ENCODE peak calls at places on chromosomes 11 and 22, in ten cellular contexts. W is SK-N-SH, O is A549, Q is transverse colon, N is H1, D is HepG2, R is tibial nerve, B is ovary, F is GM12878, Y is stomach. I is an unnamed sample.

GRCh38 chr22:24453853-24454252 is 26.5 kb downstream of the ADORA2A start:
- DNase-seq in W (no peak), O (no peak), Q (no peak), N (no peak), D (no peak), R (no peak), B (no peak), F (no peak), Y (no peak), I (no peak)

GRCh38 chr11:106031210-106031845 is 9.3 kb upstream of the MSANTD4 start:
- DNase-seq in W (no peak), O (no peak), Q (no peak), N (no peak), D (no peak), R (no peak), B (no peak), F (no peak), Y (no peak), I (no peak)

GRCh38 chr11:31643831-31644230 is 134.3 kb downstream of the ELP4 start:
- DNase-seq in W (no peak), O (peak), Q (no peak), N (no peak), D (no peak), R (no peak), B (no peak), F (no peak), Y (no peak), I (no peak)

GRCh38 chr22:39170825-39171622 is 18.5 kb upstream of the CBX7 start:
- DNase-seq in W (peak), O (peak), Q (peak), N (peak), D (peak), R (peak), B (peak), F (peak), Y (peak), I (no peak)

GRCh38 chr22:32355760-32356159 is 1.9 kb upstream of the RFPL3 start:
- DNase-seq in W (no peak), O (no peak), Q (no peak), N (no peak), D (peak), R (no peak), B (no peak), F (no peak), Y (no peak), I (no peak)

GRCh38 chr11:42175203-42175602 is 715.8 kb upstream of the LRRC4C start:
- DNase-seq in W (no peak), O (no peak), Q (no peak), N (no peak), D (no peak), R (no peak), B (no peak), F (no peak), Y (no peak), I (no peak)

GRCh38 chr11:2521081-2521480 is 76.3 kb downstream of the KCNQ1 start:
- DNase-seq in W (no peak), O (no peak), Q (no peak), N (no peak), D (no peak), R (peak), B (peak), F (no peak), Y (peak), I (no peak)

GRCh38 chr11:114308689-114309089 is 12.5 kb downstream of the NNMT start:
- DNase-seq in W (no peak), O (no peak), Q (no peak), N (no peak), D (no peak), R (no peak), B (no peak), F (no peak), Y (no peak), I (peak)

GRCh38 chr11:7592706-7593105 is 78.9 kb downstream of the PPFIBP2 start:
- DNase-seq in W (no peak), O (no peak), Q (no peak), N (no peak), D (no peak), R (no peak), B (no peak), F (no peak), Y (peak), I (no peak)

GRCh38 chr11:59145534-59145933 is 2.9 kb downstream of the FAM111A start:
- DNase-seq in W (no peak), O (no peak), Q (no peak), N (no peak), D (no peak), R (no peak), B (no peak), F (no peak), Y (no peak), I (no peak)

GRCh38 chr22:38304526-38304925 is 12.7 kb downstream of the CSNK1E start:
- DNase-seq in W (no peak), O (no peak), Q (no peak), N (no peak), D (no peak), R (peak), B (no peak), F (no peak), Y (no peak), I (no peak)

GRCh38 chr11:85752890-85753581 is 57.9 kb downstream of the SYTL2 start:
- DNase-seq in W (no peak), O (no peak), Q (peak), N (no peak), D (no peak), R (no peak), B (no peak), F (no peak), Y (peak), I (no peak)

GRCh38 chr22:22380098-22381030 is 128.2 kb downstream of the ZNF280B start:
- DNase-seq in W (peak), O (no peak), Q (peak), N (peak), D (no peak), R (no peak), B (no peak), F (no peak), Y (no peak), I (peak)

GRCh38 chr11:124415356-124415923 is 9.2 kb downstream of the OR8B4 start:
- DNase-seq in W (no peak), O (peak), Q (no peak), N (no peak), D (peak), R (no peak), B (no peak), F (no peak), Y (no peak), I (no peak)
- TF ChIP-seq EP300 in W (no peak), O (no peak), Q (no peak), N (no peak), D (no peak), R (no peak), B (no peak), F (no peak), Y (no peak), I (no peak)

GRCh38 chr11:66641834-66642233 is 3.3 kb downstream of the RBM4 start:
- DNase-seq in W (no peak), O (no peak), Q (no peak), N (no peak), D (no peak), R (no peak), B (no peak), F (no peak), Y (no peak), I (no peak)

GRCh38 chr11:66639066-66639813 is 737 bp downstream of the RBM4 start:
- DNase-seq in W (no peak), O (no peak), Q (peak), N (no peak), D (peak), R (no peak), B (no peak), F (no peak), Y (no peak), I (no peak)

GRCh38 chr11:66646875-66647274 is 8.4 kb downstream of the RBM4 start:
- DNase-seq in W (no peak), O (no peak), Q (no peak), N (no peak), D (no peak), R (no peak), B (no peak), F (no peak), Y (no peak), I (no peak)

GRCh38 chr11:66638177-66639065 is at the start of gene RBM4:
- DNase-seq in W (peak), O (peak), Q (peak), N (peak), D (peak), R (peak), B (peak), F (peak), Y (peak), I (peak)

GRCh38 chr11:66643745-66644437 is 5.4 kb downstream of the RBM4 start:
- DNase-seq in W (no peak), O (no peak), Q (no peak), N (no peak), D (no peak), R (no peak), B (no peak), F (no peak), Y (no peak), I (no peak)
- TF ChIP-seq EP300 in W (no peak), O (no peak), Q (no peak), N (no peak), D (no peak), R (no peak), B (no peak), F (no peak), Y (no peak), I (no peak)

GRCh38 chr11:118306556-118306955 is 2.0 kb downstream of the CD3E start:
- DNase-seq in W (no peak), O (no peak), Q (no peak), N (no peak), D (no peak), R (no peak), B (no peak), F (no peak), Y (no peak), I (peak)
- TF ChIP-seq EP300 in W (no peak), O (no peak), Q (no peak), N (no peak), D (no peak), R (no peak), B (no peak), F (no peak), Y (no peak), I (no peak)

GRCh38 chr22:43213066-43213465 is 26.1 kb upstream of the TTLL12 start:
- DNase-seq in W (no peak), O (no peak), Q (no peak), N (peak), D (no peak), R (no peak), B (no peak), F (no peak), Y (no peak), I (no peak)

GRCh38 chr22:43213962-43214361 is 27.0 kb upstream of the TTLL12 start:
- DNase-seq in W (no peak), O (no peak), Q (no peak), N (no peak), D (no peak), R (no peak), B (no peak), F (no peak), Y (no peak), I (no peak)

GRCh38 chr22:43218786-43219185 is 31.9 kb upstream of the TTLL12 start:
- DNase-seq in W (no peak), O (no peak), Q (no peak), N (no peak), D (no peak), R (no peak), B (no peak), F (no peak), Y (no peak), I (no peak)

GRCh38 chr22:43217285-43218030 is 30.5 kb upstream of the TTLL12 start:
- DNase-seq in W (no peak), O (no peak), Q (no peak), N (no peak), D (no peak), R (no peak), B (no peak), F (no peak), Y (no peak), I (no peak)

DNA sequence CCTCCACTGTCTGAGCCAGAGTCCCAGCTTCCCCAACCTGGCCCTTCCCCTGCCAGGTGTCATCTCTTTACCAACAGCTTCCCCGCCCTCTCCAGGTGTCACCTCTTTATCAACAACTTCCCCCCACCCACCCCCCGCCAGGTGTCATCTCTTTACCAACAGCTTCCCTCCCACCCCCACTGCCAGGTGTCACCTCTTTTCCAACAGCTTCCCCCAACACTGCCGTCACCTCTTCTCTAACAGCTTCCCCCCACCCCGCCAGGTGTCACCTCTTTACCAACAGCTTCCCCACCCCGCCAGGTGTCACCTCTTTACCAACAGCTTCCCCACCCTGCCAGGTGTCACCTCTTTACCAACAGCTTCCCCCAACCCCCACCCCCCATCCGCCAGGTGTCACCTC is 29.8 kb upstream of the TTLL12 start:
- DNase-seq in W (no peak), O (no peak), Q (no peak), N (no peak), D (no peak), R (no peak), B (no peak), F (no peak), Y (no peak), I (no peak)
- TF ChIP-seq EP300 in W (no peak), O (no peak), Q (no peak), N (no peak), D (no peak), R (no peak), B (no peak), F (no peak), Y (no peak), I (no peak)

GRCh38 chr11:19524171-19524671 is 188.4 kb upstream of the NAV2 start:
- DNase-seq in W (no peak), O (no peak), Q (no peak), N (no peak), D (no peak), R (no peak), B (no peak), F (no peak), Y (peak), I (no peak)

GRCh38 chr11:19530505-19530904 is 182.1 kb upstream of the NAV2 start:
- DNase-seq in W (peak), O (no peak), Q (no peak), N (no peak), D (no peak), R (no peak), B (no peak), F (no peak), Y (no peak), I (no peak)

GRCh38 chr11:19525714-19526113 is 186.9 kb upstream of the NAV2 start:
- DNase-seq in W (no peak), O (no peak), Q (no peak), N (no peak), D (no peak), R (no peak), B (no peak), F (no peak), Y (no peak), I (no peak)

GRCh38 chr11:19525276-19525675 is 187.4 kb upstream of the NAV2 start:
- DNase-seq in W (no peak), O (no peak), Q (no peak), N (no peak), D (no peak), R (no peak), B (no peak), F (peak), Y (no peak), I (no peak)

DNA sequence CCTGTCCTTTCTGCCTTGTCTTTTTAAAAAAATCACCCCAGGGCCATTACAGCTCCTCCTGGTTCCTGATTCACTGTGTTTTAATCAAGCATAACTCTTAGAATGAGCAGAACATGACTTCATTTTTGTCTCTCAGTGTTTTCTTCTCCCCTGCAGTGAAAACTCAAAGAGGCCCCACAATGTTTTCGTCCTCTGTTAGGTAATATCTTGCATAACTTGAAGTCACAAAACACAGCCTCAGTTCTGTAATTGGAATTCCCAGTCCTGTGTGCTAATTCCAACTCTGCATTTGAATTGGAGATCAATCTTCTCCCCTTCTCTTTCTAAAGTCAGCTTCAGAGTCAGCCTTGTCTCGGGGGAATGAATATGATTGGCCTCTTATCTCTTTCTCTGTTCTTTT is 186.5 kb upstream of the NAV2 start:
- DNase-seq in W (no peak), O (no peak), Q (no peak), N (no peak), D (no peak), R (no peak), B (no peak), F (no peak), Y (no peak), I (no peak)
- TF ChIP-seq EP300 in W (no peak), O (no peak), Q (no peak), N (no peak), D (no peak), R (no peak), B (no peak), F (no peak), Y (no peak), I (no peak)

GRCh38 chr11:64353101-64353738 is 5.7 kb upstream of the RPS6KA4 start:
- DNase-seq in W (no peak), O (no peak), Q (no peak), N (peak), D (no peak), R (no peak), B (no peak), F (no peak), Y (no peak), I (no peak)

GRCh38 chr11:64352099-64353005 is 6.6 kb upstream of the RPS6KA4 start:
- DNase-seq in W (no peak), O (no peak), Q (no peak), N (no peak), D (no peak), R (no peak), B (no peak), F (no peak), Y (no peak), I (no peak)

GRCh38 chr11:64355078-64355940 is 3.7 kb upstream of the RPS6KA4 start:
- DNase-seq in W (peak), O (peak), Q (peak), N (peak), D (peak), R (peak), B (peak), F (no peak), Y (peak), I (no peak)

GRCh38 chr11:64351136-64351631 is 7.8 kb upstream of the RPS6KA4 start:
- DNase-seq in W (peak), O (no peak), Q (no peak), N (no peak), D (no peak), R (no peak), B (no peak), F (no peak), Y (no peak), I (no peak)

DNA sequence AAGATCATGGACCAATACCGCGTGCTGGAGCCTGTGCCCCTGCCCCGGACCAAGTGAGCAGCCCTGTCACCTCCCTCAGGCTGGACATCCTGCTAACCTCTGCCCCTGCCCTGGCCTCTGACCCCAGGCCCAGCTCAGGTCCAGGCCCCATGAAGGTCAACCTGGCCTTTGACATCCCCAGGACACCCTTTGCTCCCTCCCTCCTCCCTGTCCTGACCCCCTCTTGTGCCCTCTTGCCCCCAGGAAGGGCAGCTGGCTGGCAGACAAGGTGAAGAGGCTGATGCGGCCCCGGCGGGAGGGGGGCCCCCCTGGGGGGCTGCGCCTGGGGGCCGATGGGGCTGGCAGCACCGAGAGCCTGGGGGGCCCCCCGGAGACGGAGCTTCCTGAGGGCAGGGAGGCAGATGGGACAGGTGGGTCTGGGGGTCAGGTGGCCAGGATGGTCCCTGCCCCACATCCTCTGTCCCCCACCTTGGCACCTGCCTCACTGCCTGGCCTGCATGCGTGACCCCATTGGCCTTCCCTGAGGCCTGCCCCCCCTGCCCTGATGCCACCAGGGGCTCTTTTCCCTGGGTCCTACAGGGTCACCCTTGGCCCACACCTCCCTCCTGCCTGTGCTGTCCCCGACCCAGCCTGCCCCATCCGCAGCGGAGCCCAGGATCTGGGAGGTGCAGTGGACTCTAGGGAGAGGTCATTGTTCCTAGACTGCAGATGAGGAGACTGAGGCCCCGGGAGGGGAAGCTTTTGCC is 5.0 kb upstream of the RPS6KA4 start:
- DNase-seq in W (peak), O (no peak), Q (no peak), N (no peak), D (no peak), R (no peak), B (no peak), F (no peak), Y (no peak), I (no peak)
- TF ChIP-seq EP300 in W (no peak), O (no peak), Q (no peak), N (no peak), D (no peak), R (no peak), B (no peak), F (no peak), Y (no peak), I (no peak)

GRCh38 chr11:108220721-108221346 is 1.6 kb downstream of the NPAT start:
- DNase-seq in W (no peak), O (no peak), Q (no peak), N (no peak), D (no peak), R (no peak), B (no peak), F (no peak), Y (no peak), I (no peak)

GRCh38 chr11:108222686-108223448 is at the start of gene ATM:
- DNase-seq in W (peak), O (peak), Q (peak), N (peak), D (peak), R (peak), B (peak), F (peak), Y (peak), I (peak)

GRCh38 chr11:108221981-108222685 is at the start of gene NPAT:
- DNase-seq in W (no peak), O (no peak), Q (no peak), N (no peak), D (no peak), R (no peak), B (no peak), F (no peak), Y (peak), I (no peak)

GRCh38 chr11:108223449-108224149 is 732 bp downstream of the ATM start:
- DNase-seq in W (no peak), O (no peak), Q (no peak), N (no peak), D (no peak), R (no peak), B (no peak), F (no peak), Y (no peak), I (no peak)

GRCh38 chr11:108221401-108221800 is 1.0 kb downstream of the NPAT start:
- DNase-seq in W (no peak), O (no peak), Q (no peak), N (no peak), D (no peak), R (no peak), B (no peak), F (no peak), Y (no peak), I (no peak)
- TF ChIP-seq EP300 in W (no peak), O (no peak), Q (no peak), N (no peak), D (no peak), R (no peak), B (no peak), F (no peak), Y (no peak), I (no peak)

DNA sequence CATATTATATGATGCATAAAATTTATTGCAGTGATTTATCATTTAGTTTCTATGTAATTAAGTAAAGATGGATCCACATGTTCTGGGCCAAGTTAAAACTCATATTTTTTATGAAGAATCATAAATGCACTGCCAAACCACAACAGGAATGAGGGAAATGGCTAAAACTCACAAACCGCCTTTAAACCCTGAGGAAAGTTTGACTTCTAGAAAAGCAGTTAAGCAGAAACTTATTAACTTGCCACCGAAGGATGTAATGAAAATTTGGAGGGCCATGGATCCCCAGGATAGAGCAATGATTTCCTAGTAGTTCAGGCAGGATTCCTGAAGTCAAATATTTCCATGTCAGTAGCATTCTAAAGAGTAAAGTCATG is 218.3 kb upstream of the CTSC start:
- DNase-seq in W (no peak), O (no peak), Q (no peak), N (no peak), D (no peak), R (no peak), B (no peak), F (no peak), Y (no peak), I (no peak)
- TF ChIP-seq EP300 in W (peak), O (no peak), Q (no peak), N (no peak), D (no peak), R (no peak), B (no peak), F (no peak), Y (no peak), I (no peak)